ENCODE peak calls at places on chromosomes 1 and 21, in nine cellular contexts. R is HFFc6, B is left ventricle myocardium inferior, E is WTC11, O is fibroblast of lung, U is breast epithelium, C is adrenal gland, Y is PC-9, W is HCT116. V is an unnamed sample.

GRCh38 chr1:65431111-65431705 is 10.7 kb downstream of the LEPR start:
- DNase-seq in R (peak), B (no peak), E (no peak), O (peak), U (no peak), C (no peak), Y (no peak), W (no peak), V (no peak)

GRCh38 chr1:205344010-205344808 is 12.5 kb downstream of the KLHDC8A start:
- DNase-seq in R (no peak), B (no peak), E (peak), O (no peak), U (no peak), C (peak), Y (no peak), W (no peak), V (peak)

GRCh38 chr1:19066248-19066873 is 109.9 kb upstream of the IFFO2 start:
- DNase-seq in R (no peak), B (no peak), E (no peak), O (peak), U (no peak), C (no peak), Y (peak), W (no peak), V (no peak)

GRCh38 chr1:223153177-223154119 is 10.4 kb upstream of the TLR5 start:
- DNase-seq in R (no peak), B (no peak), E (no peak), O (peak), U (no peak), C (no peak), Y (no peak), W (no peak), V (no peak)

GRCh38 chr1:84090447-84091244 is 53.4 kb upstream of the PRKACB start:
- DNase-seq in R (no peak), B (no peak), E (no peak), O (no peak), U (no peak), C (no peak), Y (no peak), W (peak), V (peak)

GRCh38 chr1:207327994-207328393 is 6.5 kb downstream of the CD55 start:
- DNase-seq in R (no peak), B (no peak), E (no peak), O (peak), U (no peak), C (no peak), Y (no peak), W (no peak), V (no peak)

GRCh38 chr1:160370561-160371345 is 3.9 kb downstream of the NHLH1 start:
- DNase-seq in R (no peak), B (no peak), E (no peak), O (no peak), U (no peak), C (no peak), Y (peak), W (no peak), V (no peak)

GRCh38 chr1:83531910-83532309 is 467.0 kb downstream of the TTLL7 start:
- DNase-seq in R (no peak), B (no peak), E (no peak), O (no peak), U (no peak), C (no peak), Y (no peak), W (no peak), V (no peak)

GRCh38 chr21:43343095-43343991 is 83.6 kb downstream of the SIK1 start:
- DNase-seq in R (no peak), B (no peak), E (no peak), O (no peak), U (no peak), C (no peak), Y (peak), W (no peak), V (peak)

GRCh38 chr1:160544647-160545046 is 21.6 kb upstream of the SLAMF6 start:
- DNase-seq in R (peak), B (no peak), E (no peak), O (no peak), U (no peak), C (no peak), Y (no peak), W (no peak), V (no peak)

GRCh38 chr1:47711848-47712492 is 274.1 kb downstream of the FOXD2 start:
- DNase-seq in R (no peak), B (no peak), E (no peak), O (no peak), U (no peak), C (no peak), Y (no peak), W (no peak), V (no peak)

GRCh38 chr1:24925082-24925779 is 4.8 kb downstream of the RUNX3 start:
- DNase-seq in R (no peak), B (no peak), E (no peak), O (no peak), U (no peak), C (no peak), Y (no peak), W (no peak), V (no peak)

GRCh38 chr1:236451796-236452373 is 57.8 kb downstream of the EDARADD start:
- DNase-seq in R (no peak), B (no peak), E (peak), O (no peak), U (no peak), C (peak), Y (no peak), W (peak), V (peak)

GRCh38 chr1:157469715-157470114 is 82.6 kb downstream of the FCRL5 start:
- DNase-seq in R (no peak), B (no peak), E (no peak), O (no peak), U (no peak), C (no peak), Y (no peak), W (no peak), V (no peak)

GRCh38 chr1:9629445-9630201 is 21.9 kb upstream of the PIK3CD start:
- DNase-seq in R (no peak), B (peak), E (no peak), O (no peak), U (no peak), C (peak), Y (no peak), W (no peak), V (no peak)

GRCh38 chr21:31266241-31266640 is 77.8 kb downstream of the TIAM1 start:
- DNase-seq in R (no peak), B (no peak), E (no peak), O (no peak), U (no peak), C (no peak), Y (no peak), W (no peak), V (no peak)

GRCh38 chr1:193141804-193142203 is 20.0 kb downstream of the CDC73 start:
- DNase-seq in R (no peak), B (no peak), E (no peak), O (no peak), U (no peak), C (no peak), Y (no peak), W (no peak), V (no peak)

GRCh38 chr1:53521900-53522552 is 62.8 kb downstream of the DMRTB1 start:
- DNase-seq in R (no peak), B (no peak), E (no peak), O (peak), U (no peak), C (no peak), Y (no peak), W (no peak), V (no peak)

GRCh38 chr21:38223893-38224540 is 32.8 kb upstream of the KCNJ15 start:
- DNase-seq in R (no peak), B (no peak), E (peak), O (peak), U (no peak), C (no peak), Y (no peak), W (peak), V (peak)

GRCh38 chr1:230084408-230085177 is 17.6 kb downstream of the GALNT2 start:
- DNase-seq in R (peak), B (no peak), E (no peak), O (peak), U (peak), C (peak), Y (peak), W (peak), V (peak)

GRCh38 chr1:195520757-195521156 is 1087.5 kb downstream of the KCNT2 start:
- DNase-seq in R (no peak), B (no peak), E (no peak), O (no peak), U (no peak), C (no peak), Y (no peak), W (no peak), V (no peak)

GRCh38 chr1:6414881-6415280 is 4.8 kb downstream of the HES2 start:
- DNase-seq in R (no peak), B (no peak), E (no peak), O (no peak), U (no peak), C (no peak), Y (no peak), W (no peak), V (no peak)

GRCh38 chr1:228768345-228768717 is 33.1 kb downstream of the RHOU start:
- DNase-seq in R (no peak), B (no peak), E (no peak), O (no peak), U (no peak), C (no peak), Y (no peak), W (no peak), V (peak)

GRCh38 chr1:204017032-204017431 is 55.9 kb upstream of the SOX13 start:
- DNase-seq in R (no peak), B (no peak), E (no peak), O (no peak), U (no peak), C (no peak), Y (no peak), W (no peak), V (no peak)

GRCh38 chr1:46757256-46757955 is 38.5 kb upstream of the EFCAB14 start:
- DNase-seq in R (no peak), B (no peak), E (no peak), O (peak), U (peak), C (no peak), Y (peak), W (no peak), V (peak)

GRCh38 chr1:98102369-98103030 is 181.7 kb upstream of the DPYD start:
- DNase-seq in R (peak), B (no peak), E (no peak), O (peak), U (no peak), C (no peak), Y (no peak), W (no peak), V (no peak)

GRCh38 chr1:8284167-8284566 is 33.7 kb upstream of the SLC45A1 start:
- DNase-seq in R (peak), B (no peak), E (no peak), O (peak), U (no peak), C (no peak), Y (no peak), W (no peak), V (no peak)

GRCh38 chr1:209010831-209011230 is 572.7 kb upstream of the CAMK1G start:
- DNase-seq in R (no peak), B (no peak), E (no peak), O (no peak), U (no peak), C (no peak), Y (no peak), W (no peak), V (no peak)

GRCh38 chr1:27342391-27342777 is 562 bp downstream of the SYTL1 start:
- DNase-seq in R (no peak), B (no peak), E (no peak), O (no peak), U (no peak), C (no peak), Y (no peak), W (no peak), V (no peak)

GRCh38 chr1:101163406-101163770 is 73.4 kb upstream of the S1PR1 start:
- DNase-seq in R (no peak), B (no peak), E (no peak), O (no peak), U (no peak), C (no peak), Y (no peak), W (no peak), V (no peak)

GRCh38 chr1:153506831-153507413 is 28.9 kb downstream of the S100A6 start:
- DNase-seq in R (peak), B (peak), E (no peak), O (peak), U (peak), C (peak), Y (peak), W (no peak), V (peak)

GRCh38 chr1:20279507-20279906 is 11.2 kb upstream of the VWA5B1 start:
- DNase-seq in R (peak), B (no peak), E (no peak), O (peak), U (peak), C (no peak), Y (peak), W (no peak), V (peak)

GRCh38 chr1:186985889-186986491 is 157.2 kb downstream of the PLA2G4A start:
- DNase-seq in R (peak), B (no peak), E (no peak), O (peak), U (no peak), C (peak), Y (no peak), W (peak), V (peak)

GRCh38 chr1:119711804-119712341 is at the start of gene PHGDH:
- DNase-seq in R (peak), B (peak), E (peak), O (peak), U (peak), C (peak), Y (peak), W (peak), V (peak)

GRCh38 chr1:245807306-245807705 is 652.5 kb downstream of the KIF26B start:
- DNase-seq in R (no peak), B (no peak), E (no peak), O (peak), U (no peak), C (no peak), Y (no peak), W (no peak), V (no peak)

GRCh38 chr1:39613250-39613649 is 26.2 kb downstream of the HEYL start:
- DNase-seq in R (no peak), B (no peak), E (no peak), O (no peak), U (no peak), C (no peak), Y (no peak), W (no peak), V (no peak)

GRCh38 chr1:184480711-184481110 is 93.9 kb downstream of the C1orf21 start:
- DNase-seq in R (no peak), B (no peak), E (peak), O (no peak), U (no peak), C (no peak), Y (no peak), W (no peak), V (no peak)

GRCh38 chr1:62508187-62508758 is 71.4 kb downstream of the USP1 start:
- DNase-seq in R (peak), B (no peak), E (no peak), O (peak), U (no peak), C (peak), Y (peak), W (peak), V (peak)

GRCh38 chr1:15584489-15585363 is at the start of gene AGMAT:
- DNase-seq in R (no peak), B (peak), E (peak), O (peak), U (no peak), C (peak), Y (no peak), W (no peak), V (peak)
- TF ChIP-seq CTCF in R (peak), B (peak), E (peak), O (peak), U (no peak), C (no peak), Y (peak), W (no peak), V (peak)

GRCh38 chr1:100134872-100135271 is 1.9 kb downstream of the TRMT13 start:
- DNase-seq in R (no peak), B (no peak), E (no peak), O (peak), U (no peak), C (no peak), Y (no peak), W (no peak), V (no peak)
- TF ChIP-seq CTCF in R (no peak), B (no peak), E (no peak), O (no peak), U (no peak), C (no peak), Y (no peak), W (no peak), V (no peak)

GRCh38 chr1:114344656-114345055 is 166.3 kb downstream of the TRIM33 start:
- DNase-seq in R (peak), B (no peak), E (no peak), O (no peak), U (no peak), C (no peak), Y (no peak), W (no peak), V (no peak)

GRCh38 chr1:114347431-114348209 is 163.4 kb downstream of the TRIM33 start:
- DNase-seq in R (no peak), B (no peak), E (no peak), O (no peak), U (no peak), C (no peak), Y (no peak), W (no peak), V (no peak)

GRCh38 chr1:114345930-114346479 is 165.0 kb downstream of the TRIM33 start:
- DNase-seq in R (no peak), B (peak), E (peak), O (peak), U (no peak), C (peak), Y (no peak), W (no peak), V (peak)

GRCh38 chr1:114349891-114350605 is 161.0 kb downstream of the TRIM33 start:
- DNase-seq in R (no peak), B (no peak), E (no peak), O (no peak), U (no peak), C (no peak), Y (no peak), W (no peak), V (no peak)

GRCh38 chr1:114346480-114347029 is 164.4 kb downstream of the TRIM33 start:
- DNase-seq in R (peak), B (peak), E (peak), O (peak), U (peak), C (peak), Y (peak), W (peak), V (peak)
- TF ChIP-seq CTCF in R (peak), B (peak), E (peak), O (peak), U (peak), C (peak), Y (peak), W (peak), V (peak)

GRCh38 chr1:26281091-26281958 is 1.4 kb downstream of the SH3BGRL3 start:
- DNase-seq in R (no peak), B (no peak), E (no peak), O (no peak), U (no peak), C (no peak), Y (no peak), W (no peak), V (no peak)
- TF ChIP-seq CTCF in R (no peak), B (no peak), E (no peak), O (no peak), U (no peak), C (no peak), Y (no peak), W (no peak), V (no peak)

GRCh38 chr21:42321231-42321630 is 6.0 kb upstream of the TFF3 start:
- DNase-seq in R (no peak), B (no peak), E (no peak), O (no peak), U (no peak), C (no peak), Y (no peak), W (no peak), V (no peak)

GRCh38 chr21:42321845-42322244 is 6.6 kb upstream of the TFF3 start:
- DNase-seq in R (no peak), B (no peak), E (no peak), O (no peak), U (no peak), C (no peak), Y (no peak), W (no peak), V (no peak)

GRCh38 chr21:42320791-42321190 is 5.6 kb upstream of the TFF3 start:
- DNase-seq in R (no peak), B (no peak), E (no peak), O (no peak), U (no peak), C (no peak), Y (no peak), W (no peak), V (no peak)

GRCh38 chr21:42319368-42319767 is 4.2 kb upstream of the TFF3 start:
- DNase-seq in R (no peak), B (no peak), E (no peak), O (no peak), U (no peak), C (no peak), Y (no peak), W (no peak), V (no peak)

DNA sequence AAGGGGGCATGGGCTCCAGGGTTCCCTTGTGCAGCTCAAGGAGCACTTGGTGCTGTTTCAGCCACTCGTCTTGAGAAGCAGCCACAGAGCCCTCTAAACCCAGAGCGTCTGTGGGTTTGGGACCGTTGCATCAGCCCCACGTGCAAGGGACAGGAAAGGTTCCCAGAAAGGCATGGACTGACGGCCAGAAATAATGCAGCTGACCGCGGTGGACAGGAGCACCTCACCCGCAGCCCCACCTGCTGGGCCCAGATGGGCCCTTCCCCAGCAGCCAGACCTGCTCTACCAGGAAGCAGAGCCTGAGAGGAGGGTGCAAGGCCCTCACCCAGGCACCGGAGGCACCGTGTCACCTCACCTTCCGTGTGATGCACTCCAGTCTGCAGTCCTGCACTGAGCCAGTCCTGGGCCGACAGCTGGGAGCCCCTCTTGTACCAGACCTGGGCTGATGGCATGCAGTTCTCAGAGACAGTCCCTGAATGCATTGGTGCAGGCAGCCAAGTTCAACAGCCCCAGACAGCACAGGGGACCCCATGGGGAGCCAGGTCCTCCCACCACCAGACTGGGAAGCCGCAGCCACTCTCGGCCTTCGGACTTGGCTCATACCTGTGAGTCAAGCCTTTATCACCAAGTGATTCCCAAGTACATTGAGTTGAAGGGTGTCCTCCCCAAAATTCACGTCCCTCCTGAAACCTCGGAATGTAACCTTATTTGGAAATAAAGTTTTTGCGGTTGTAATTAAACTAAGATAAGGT is 4.8 kb upstream of the TFF3 start:
- DNase-seq in R (no peak), B (no peak), E (no peak), O (no peak), U (no peak), C (no peak), Y (no peak), W (no peak), V (peak)
- TF ChIP-seq CTCF in R (no peak), B (peak), E (no peak), O (no peak), U (no peak), C (no peak), Y (no peak), W (no peak), V (no peak)